ENCODE peak calls at places on chromosome 11, in six cellular contexts. Z is GM12891, P is H1, A is K562, X is GM12878, L is HepG2. G is an unnamed sample.

GRCh38 chr11:29755474-29755873 is 261.4 kb downstream of the KCNA4 start:
- DNase-seq in X (no peak), A (no peak), P (no peak), L (no peak), Z (no peak), G (no peak)

GRCh38 chr11:92295175-92296137 is 70.8 kb downstream of the FAT3 start:
- DNase-seq in L (no peak), P (no peak), A (no peak), Z (no peak), X (no peak), G (no peak)

GRCh38 chr11:86230921-86231320 is 13.6 kb upstream of the EED start:
- DNase-seq in A (no peak), L (no peak), Z (no peak), P (no peak), X (no peak), G (no peak)

GRCh38 chr11:102683277-102683676 is 22.3 kb downstream of the MMP27 start:
- DNase-seq in P (no peak), Z (no peak), A (no peak), L (no peak), X (no peak), G (no peak)

GRCh38 chr11:128814856-128815705 is 52.0 kb downstream of the KCNJ1 start:
- DNase-seq in A (no peak), P (peak), Z (no peak), L (no peak), X (no peak), G (no peak)

GRCh38 chr11:6402061-6402470 is 11.8 kb downstream of the SMPD1 start:
- DNase-seq in X (no peak), Z (no peak), L (peak), P (no peak), A (no peak), G (no peak)

GRCh38 chr11:111427471-111427912 is 48.4 kb upstream of the POU2AF1 start:
- DNase-seq in L (peak), X (no peak), Z (no peak), A (peak), P (no peak), G (no peak)

GRCh38 chr11:75626692-75627536 is 41.9 kb downstream of the MAP6 start:
- DNase-seq in Z (no peak), X (no peak), L (no peak), P (no peak), A (no peak), G (no peak)

GRCh38 chr11:72037554-72038311 is 39.0 kb downstream of the IL18BP start:
- DNase-seq in X (no peak), L (no peak), P (no peak), Z (no peak), A (no peak), G (no peak)

GRCh38 chr11:67288452-67289225 is 464 bp upstream of the ANKRD13D start:
- DNase-seq in L (peak), Z (peak), X (peak), P (no peak), A (peak), G (peak)

GRCh38 chr11:8959546-8960166 is 4.6 kb downstream of the TMEM9B start:
- DNase-seq in L (peak), A (peak), P (peak), X (peak), Z (peak), G (peak)

GRCh38 chr11:86639172-86639571 is 33.2 kb downstream of the ME3 start:
- DNase-seq in Z (no peak), X (no peak), A (no peak), L (no peak), P (no peak), G (no peak)

GRCh38 chr11:47987781-47988180 is 7.4 kb downstream of the PTPRJ start:
- DNase-seq in L (no peak), Z (no peak), X (no peak), P (no peak), A (no peak), G (no peak)

GRCh38 chr11:126317681-126318641 is 14.1 kb downstream of the DCPS start:
- DNase-seq in P (no peak), A (no peak), X (no peak), Z (no peak), L (no peak), G (no peak)

DNA sequence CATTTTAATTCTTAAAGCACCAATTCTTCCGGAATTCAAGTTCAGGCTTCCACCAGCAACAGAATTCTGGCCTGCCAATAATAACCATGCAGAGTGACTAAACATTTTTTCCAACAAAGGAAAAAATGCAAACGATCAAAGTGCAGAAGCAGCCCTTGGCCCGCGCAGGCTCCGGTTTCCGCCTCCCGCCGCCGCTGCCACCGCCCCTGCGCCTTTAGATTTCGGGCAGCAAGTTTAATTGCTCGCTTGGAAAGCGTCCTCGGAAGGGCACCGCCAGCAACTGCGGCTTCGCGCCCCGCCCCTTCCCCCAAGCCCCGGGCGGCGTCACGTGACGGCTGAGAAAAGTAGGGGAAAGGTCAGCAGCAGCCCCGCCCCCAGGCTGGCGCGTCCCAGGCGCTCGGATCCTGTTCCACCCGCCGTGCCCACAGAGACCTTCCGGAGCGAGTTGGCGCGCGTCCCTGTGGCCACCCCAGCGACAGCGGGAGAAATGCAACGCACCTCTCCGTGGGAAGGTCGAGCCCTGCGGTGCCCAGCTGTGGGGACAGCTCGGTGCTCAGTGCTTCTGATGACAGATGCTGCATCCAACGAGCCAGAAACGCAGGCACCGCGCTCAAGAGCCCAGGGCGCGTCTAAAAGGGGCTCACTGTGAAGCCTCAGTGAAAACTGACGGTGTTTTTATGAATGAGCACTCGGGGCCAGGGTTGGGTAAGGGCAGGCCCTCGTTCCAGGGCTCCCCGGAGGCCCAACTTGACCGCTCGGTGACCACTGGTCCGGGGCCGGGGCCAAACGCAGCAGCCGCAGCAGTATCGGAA is 2.5 kb downstream of the CPT1A start:
- DNase-seq in Z (peak), P (peak), L (peak), X (peak), A (peak), G (peak)
- TF ChIP-seq POLR2A in Z (no peak), P (no peak), L (peak), X (peak), A (peak), G (no peak)

GRCh38 chr11:76830639-76831312 is 29.9 kb upstream of the ACER3 start:
- DNase-seq in A (no peak), Z (no peak), L (no peak), P (no peak), X (no peak), G (no peak)
- TF ChIP-seq POLR2AphosphoS5 in A (no peak), Z (no peak), L (no peak), P (no peak), X (no peak), G (no peak)

GRCh38 chr11:133724116-133724515 is 121.2 kb downstream of the SPATA19 start:
- DNase-seq in A (no peak), P (no peak), L (no peak), Z (no peak), X (no peak), G (no peak)
- TF ChIP-seq TAF1 in A (no peak), P (no peak), L (no peak), Z (no peak), X (no peak), G (no peak)

GRCh38 chr11:132060546-132060945 is 690.1 kb downstream of the NTM start:
- DNase-seq in Z (no peak), X (no peak), P (no peak), L (no peak), A (no peak), G (no peak)

GRCh38 chr11:132068556-132068955 is 698.1 kb downstream of the NTM start:
- DNase-seq in X (no peak), L (no peak), Z (no peak), A (no peak), P (no peak), G (no peak)

GRCh38 chr11:132062541-132062940 is 692.1 kb downstream of the NTM start:
- DNase-seq in Z (no peak), P (no peak), L (no peak), X (no peak), A (no peak), G (no peak)

GRCh38 chr11:132062031-132062430 is 691.6 kb downstream of the NTM start:
- DNase-seq in X (no peak), P (no peak), Z (no peak), A (no peak), L (no peak), G (no peak)

GRCh38 chr11:132064987-132065620 is 694.7 kb downstream of the NTM start:
- DNase-seq in Z (no peak), X (no peak), A (no peak), L (no peak), P (no peak), G (no peak)
- TF ChIP-seq POLR2A in Z (no peak), X (no peak), A (no peak), L (no peak), P (no peak), G (no peak)

DNA sequence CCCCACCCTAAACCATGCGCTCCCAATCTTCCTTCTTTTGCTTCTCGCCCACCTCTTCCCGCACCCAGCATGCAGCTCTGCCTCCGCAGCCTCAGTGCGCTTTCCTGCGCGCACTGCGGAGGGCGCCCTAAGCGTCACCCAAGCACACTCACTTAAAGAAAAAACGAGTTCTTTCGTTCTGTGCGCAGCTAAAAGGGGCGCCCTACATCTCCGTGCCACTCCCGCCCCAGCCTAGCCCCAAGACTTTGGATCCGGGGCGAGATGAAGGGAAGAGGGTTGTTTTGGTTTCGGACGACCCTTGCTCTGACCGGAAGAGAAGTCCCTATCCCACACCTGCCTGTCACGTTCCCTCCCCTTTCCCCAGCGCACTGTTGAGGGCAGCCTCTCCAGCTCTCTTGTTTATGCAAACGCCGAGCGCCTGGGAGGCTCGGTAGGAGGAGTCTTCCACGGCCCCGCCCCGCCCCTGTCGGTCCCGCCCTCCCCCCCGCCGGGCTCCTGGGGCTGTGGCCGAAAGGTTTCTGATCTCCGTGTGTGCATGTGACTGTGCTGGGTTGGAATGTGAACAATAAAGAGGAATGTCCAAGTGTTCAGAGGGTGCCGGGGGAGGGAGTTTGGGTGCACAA is 5.3 kb downstream of the VSIG2 start:
- DNase-seq in L (peak), X (peak), A (peak), P (peak), Z (peak), G (peak)
- TF ChIP-seq POLR2AphosphoS5 in L (peak), X (no peak), A (no peak), P (no peak), Z (no peak), G (no peak)

DNA sequence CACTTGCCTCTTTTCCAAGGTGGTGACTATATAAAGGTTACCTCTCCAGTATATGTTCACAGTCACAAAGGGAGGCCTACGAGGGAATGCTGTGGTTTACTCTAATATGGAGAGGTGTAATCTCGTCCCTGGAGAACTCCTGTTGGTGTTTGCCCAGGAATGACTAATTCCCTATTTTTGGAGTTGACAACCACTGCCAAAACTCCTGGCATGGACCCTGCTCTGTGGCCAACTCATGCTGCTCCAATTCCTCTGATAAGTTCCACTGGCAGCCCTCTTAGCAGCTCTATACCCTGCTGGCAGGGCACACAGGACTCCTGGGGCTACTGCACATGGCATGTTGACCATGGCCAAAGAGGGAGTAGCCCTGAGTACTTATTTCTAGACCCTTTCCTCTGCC is 418.7 kb upstream of the ANO5 start:
- DNase-seq in A (no peak), X (no peak), L (no peak), P (no peak), Z (no peak), G (no peak)
- TF ChIP-seq TAF1 in A (no peak), X (no peak), L (no peak), P (no peak), Z (no peak), G (no peak)

DNA sequence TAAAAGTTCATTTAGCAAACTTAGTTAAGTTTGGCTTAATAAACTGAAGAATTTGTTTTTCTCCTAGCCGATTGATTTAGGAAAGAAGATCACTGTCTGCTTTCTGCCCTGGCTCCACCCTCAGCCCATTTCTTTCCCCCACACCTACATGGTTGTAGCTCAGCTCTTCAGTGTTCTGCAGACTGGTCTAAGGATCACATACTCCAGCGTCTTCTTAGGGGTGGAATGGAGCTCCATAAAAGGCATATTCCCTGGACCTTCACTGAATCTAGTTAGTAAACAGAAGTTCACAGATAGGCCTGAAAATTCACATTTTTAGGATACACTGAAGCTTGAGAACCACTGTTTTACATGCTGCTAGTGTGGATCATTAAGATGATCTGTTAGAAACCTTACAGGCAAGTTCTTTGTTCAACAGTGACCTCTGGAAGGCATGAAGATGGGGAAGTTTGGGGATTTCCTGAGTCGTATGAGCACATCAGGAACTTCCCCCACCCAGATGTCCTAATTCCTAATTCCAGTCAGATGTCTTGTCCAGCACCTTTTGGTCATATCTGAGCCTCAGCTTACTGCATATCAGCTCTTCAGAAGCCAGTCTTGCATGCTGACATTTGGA is 16.8 kb downstream of the PIWIL4 start:
- DNase-seq in A (no peak), L (no peak), Z (no peak), X (peak), P (no peak), G (peak)
- TF ChIP-seq POLR2A in A (no peak), L (no peak), Z (peak), X (no peak), P (no peak), G (peak)

GRCh38 chr11:46272816-46273427 is 4.5 kb upstream of the CREB3L1 start:
- DNase-seq in A (no peak), X (no peak), P (no peak), L (no peak), Z (no peak), G (no peak)
- TF ChIP-seq POLR2AphosphoS5 in A (no peak), X (no peak), P (no peak), L (no peak), Z (no peak), G (no peak)

GRCh38 chr11:19740586-19740985 is 27.9 kb downstream of the NAV2 start:
- DNase-seq in L (no peak), X (no peak), P (no peak), A (no peak), Z (no peak), G (no peak)
- TF ChIP-seq TAF1 in L (no peak), X (no peak), P (no peak), A (no peak), Z (no peak), G (no peak)

DNA sequence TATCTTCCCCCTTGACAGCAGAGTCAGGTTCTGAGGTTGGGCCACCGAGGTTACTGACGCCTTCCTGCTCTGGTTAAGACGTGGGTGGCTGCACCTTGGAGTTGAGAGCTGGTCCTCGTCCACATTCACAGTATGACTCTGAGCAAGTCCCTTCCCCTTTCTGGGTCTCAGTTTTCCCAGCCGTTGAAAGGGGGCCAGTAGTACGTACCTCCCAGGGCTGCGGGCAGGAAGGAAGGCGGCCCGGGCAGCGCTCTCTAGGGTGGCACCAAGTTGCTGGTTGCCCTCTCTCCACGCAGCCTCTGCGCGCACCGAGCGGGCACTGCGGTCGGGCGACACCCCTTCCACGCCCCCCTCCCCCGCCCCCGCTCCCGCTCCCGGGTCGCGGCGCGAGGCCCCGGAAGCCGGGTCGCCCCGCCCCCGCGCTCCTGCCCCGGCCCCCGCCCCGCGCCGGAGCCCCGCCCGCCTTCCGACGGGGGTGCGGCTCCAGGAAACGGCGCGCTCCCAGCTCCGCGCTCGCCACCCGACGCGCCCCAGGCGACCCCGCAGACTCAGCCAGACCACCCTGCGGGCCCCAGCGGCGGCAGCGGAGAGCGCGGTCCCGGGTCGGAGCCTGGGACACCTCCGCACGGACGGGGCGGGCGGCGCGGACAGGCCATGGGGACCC is at the start of gene EHBP1L1:
- DNase-seq in X (peak), A (peak), P (no peak), Z (peak), L (no peak), G (peak)
- TF ChIP-seq POLR2A in X (peak), A (peak), P (no peak), Z (peak), L (no peak), G (peak)

G was measured in GM12892.